ENCODE peak calls at places on chromosomes 6 and 20, in seven cellular contexts. C, H, D, K, L, W and P are unnamed samples.

GRCh38 chr6:34689742-34690141 is 6.8 kb downstream of the ILRUN start:
- DNase-seq in C (no peak), H (no peak), D (no peak), K (no peak), L (no peak), W (no peak), P (no peak)

GRCh38 chr6:41586564-41586963 is 40.4 kb downstream of the FOXP4 start:
- DNase-seq in C (no peak), H (no peak), D (peak), K (no peak), L (no peak), W (no peak), P (no peak)

GRCh38 chr6:11172501-11173337 is 59.7 kb downstream of the NEDD9 start:
- DNase-seq in C (no peak), H (no peak), D (peak), K (peak), L (peak), W (peak), P (peak)

GRCh38 chr6:81450180-81450579 is 302.3 kb downstream of the TENT5A start:
- DNase-seq in C (no peak), H (no peak), D (peak), K (peak), L (no peak), W (no peak), P (no peak)

GRCh38 chr6:27582928-27583725 is 110.2 kb upstream of the ZNF184 start:
- DNase-seq in C (no peak), H (no peak), D (peak), K (peak), L (no peak), W (peak), P (peak)

GRCh38 chr20:1334761-1335160 is 5.8 kb upstream of the SDCBP2 start:
- DNase-seq in C (no peak), H (no peak), D (no peak), K (peak), L (no peak), W (peak), P (no peak)

GRCh38 chr6:144148891-144149290 is 1.4 kb upstream of the STX11 start:
- DNase-seq in C (no peak), H (no peak), D (no peak), K (no peak), L (no peak), W (no peak), P (no peak)

GRCh38 chr6:112372213-112372806 is 25.2 kb downstream of the RFPL4B start:
- DNase-seq in C (no peak), H (no peak), D (peak), K (no peak), L (no peak), W (peak), P (no peak)

GRCh38 chr6:33570806-33571636 is 9.1 kb downstream of the BAK1 start:
- DNase-seq in C (peak), H (peak), D (peak), K (peak), L (peak), W (peak), P (peak)

GRCh38 chr6:123415844-123416468 is 220.8 kb downstream of the TRDN start:
- DNase-seq in C (no peak), H (no peak), D (peak), K (peak), L (peak), W (peak), P (peak)

GRCh38 chr6:44715188-44715587 is 327.7 kb downstream of the CDC5L start:
- DNase-seq in C (no peak), H (no peak), D (peak), K (no peak), L (no peak), W (no peak), P (no peak)

GRCh38 chr6:17902953-17903352 is 84.5 kb downstream of the KIF13A start:
- DNase-seq in C (no peak), H (no peak), D (no peak), K (no peak), L (no peak), W (no peak), P (no peak)

GRCh38 chr6:75396005-75396800 is 97.4 kb downstream of the FILIP1 start:
- DNase-seq in C (no peak), H (no peak), D (no peak), K (no peak), L (no peak), W (no peak), P (no peak)

GRCh38 chr20:36106606-36107005 is 47.9 kb upstream of the EPB41L1 start:
- DNase-seq in C (no peak), H (no peak), D (no peak), K (no peak), L (no peak), W (no peak), P (no peak)

GRCh38 chr6:36104836-36105235 is 25.5 kb upstream of the MAPK13 start:
- DNase-seq in C (no peak), H (no peak), D (no peak), K (no peak), L (no peak), W (no peak), P (no peak)

GRCh38 chr6:145009691-145010090 is 724.6 kb downstream of the UTRN start:
- DNase-seq in C (no peak), H (no peak), D (no peak), K (no peak), L (no peak), W (no peak), P (no peak)

GRCh38 chr20:22341508-22341907 is 242.9 kb downstream of the FOXA2 start:
- DNase-seq in C (no peak), H (no peak), D (no peak), K (peak), L (no peak), W (peak), P (no peak)

GRCh38 chr6:105135056-105135455 is 44.8 kb downstream of the POPDC3 start:
- DNase-seq in C (no peak), H (no peak), D (peak), K (peak), L (no peak), W (peak), P (no peak)

GRCh38 chr6:2818593-2818992 is 23.1 kb downstream of the SERPINB1 start:
- DNase-seq in C (no peak), H (no peak), D (no peak), K (no peak), L (no peak), W (no peak), P (no peak)

GRCh38 chr6:130167655-130168054 is 55.1 kb downstream of the SAMD3 start:
- DNase-seq in C (no peak), H (no peak), D (no peak), K (no peak), L (no peak), W (no peak), P (no peak)
- TF ChIP-seq TAF1 in C (no peak), H (no peak), D (no peak), K (no peak), L (no peak), W (no peak), P (no peak)

DNA sequence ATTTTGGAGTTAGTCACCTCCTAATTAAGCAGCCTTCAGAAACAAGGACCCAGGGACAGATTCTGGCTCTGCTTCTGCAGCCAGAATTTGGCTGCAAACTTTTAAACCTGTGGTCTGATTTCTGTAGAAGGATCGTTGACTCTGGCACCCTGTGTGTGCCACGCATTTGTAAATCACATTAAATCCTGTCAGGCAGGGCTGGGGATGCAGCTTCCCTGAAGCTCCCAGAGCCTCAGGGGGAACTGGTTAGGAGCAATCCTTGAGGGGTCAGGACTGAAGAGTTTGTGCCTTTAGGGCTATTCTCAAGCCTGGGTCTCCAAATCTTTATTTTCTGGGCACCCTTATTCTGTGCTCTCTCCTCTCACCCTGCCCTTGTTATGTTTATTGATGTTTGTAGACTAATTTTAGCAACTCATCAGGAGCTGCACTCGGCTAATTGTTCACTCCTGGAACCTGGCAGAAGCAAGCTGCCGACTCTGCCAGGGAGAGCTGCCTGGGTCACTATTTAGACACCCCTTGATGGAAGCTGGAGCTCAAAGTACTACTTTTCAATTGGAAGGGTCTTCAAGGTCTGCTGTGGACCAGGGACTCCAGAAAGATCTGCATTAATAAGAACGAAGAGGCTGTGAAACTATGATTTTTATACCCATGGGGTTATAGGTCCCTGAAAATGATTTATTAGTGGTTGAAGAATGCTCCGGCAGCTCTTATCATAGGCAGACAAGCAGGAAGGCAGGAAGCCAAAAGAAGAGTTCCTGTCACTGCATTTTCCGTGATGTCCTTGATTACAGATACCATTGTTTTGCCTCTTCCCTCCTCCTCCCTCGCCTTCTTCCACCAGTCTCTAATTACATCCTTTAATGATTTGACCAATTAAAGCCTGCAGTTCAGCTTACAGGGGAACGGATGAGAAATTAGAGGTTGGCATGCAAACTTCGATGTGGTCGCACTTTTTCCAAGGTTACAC is 6.5 kb downstream of the NOX3 start:
- DNase-seq in C (no peak), H (no peak), D (peak), K (no peak), L (no peak), W (peak), P (no peak)
- TF ChIP-seq TAF1 in C (no peak), H (no peak), D (no peak), K (no peak), L (no peak), W (no peak), P (no peak)

GRCh38 chr20:57391439-57392129 is 388 bp downstream of the RBM38 start:
- DNase-seq in C (no peak), H (no peak), D (peak), K (no peak), L (no peak), W (peak), P (no peak)
- TF ChIP-seq TAF1 in C (no peak), H (no peak), D (no peak), K (no peak), L (no peak), W (no peak), P (no peak)

DNA sequence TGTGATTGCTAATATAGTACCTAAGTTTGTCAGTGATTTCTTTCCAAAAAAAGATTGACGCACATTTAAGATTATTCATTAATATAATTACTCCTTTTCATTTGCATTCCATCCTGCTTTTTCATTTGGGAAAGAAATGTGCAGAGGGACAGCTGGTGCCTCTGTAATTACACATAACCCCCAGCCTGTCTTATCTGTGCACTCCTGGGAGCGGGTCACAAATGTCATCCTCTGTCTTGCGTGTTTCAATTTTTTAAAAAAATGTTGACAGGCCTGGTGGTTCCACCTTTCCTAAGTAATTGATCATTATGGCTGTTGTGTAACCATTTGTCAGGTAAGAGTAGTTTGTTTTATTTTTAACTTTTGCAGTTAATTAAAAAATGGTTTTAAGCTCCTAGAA is 92.7 kb downstream of the SLX4IP start:
- DNase-seq in C (no peak), H (no peak), D (no peak), K (no peak), L (no peak), W (no peak), P (no peak)
- TF ChIP-seq TAF1 in C (no peak), H (no peak), D (no peak), K (no peak), L (no peak), W (no peak), P (no peak)